ENCODE peak calls at places on chromosome 18, in five cellular contexts. One of them, this sample, is unnamed. For H3K4me1, the result is how much of the 10 kb centered on the place peaks cover.

GRCh38 chr18:23690505-23691068 is 1.3 kb downstream of the LAMA3 start:
- DNase-seq in psoas muscle: no peak
- DNase-seq in right atrium auricular region: no peak
- DNase-seq in hepatocyte: no peak
- DNase-seq in GM23248: no peak
- DNase-seq in this sample: no peak

GRCh38 chr18:670456-670996 is 13.1 kb downstream of the TYMS start:
- DNase-seq in hepatocyte: no peak
- DNase-seq in right atrium auricular region: peak
- DNase-seq in psoas muscle: no peak
- DNase-seq in GM23248: no peak
- DNase-seq in this sample: no peak

GRCh38 chr18:79944126-79944731 is 7.2 kb downstream of the SLC66A2 start:
- DNase-seq in hepatocyte: no peak
- DNase-seq in right atrium auricular region: no peak
- DNase-seq in GM23248: no peak
- DNase-seq in psoas muscle: no peak
- DNase-seq in this sample: peak

GRCh38 chr18:33851546-33852078 is 273.6 kb downstream of the ASXL3 start:
- DNase-seq in right atrium auricular region: no peak
- DNase-seq in GM23248: no peak
- DNase-seq in hepatocyte: no peak
- DNase-seq in psoas muscle: no peak
- DNase-seq in this sample: no peak

GRCh38 chr18:74255022-74255658 is 36.6 kb downstream of the CYB5A start:
- DNase-seq in psoas muscle: no peak
- DNase-seq in right atrium auricular region: no peak
- DNase-seq in GM23248: no peak
- DNase-seq in hepatocyte: no peak
- DNase-seq in this sample: no peak

GRCh38 chr18:74775239-74775638 is 177.6 kb downstream of the ZNF407 start:
- DNase-seq in GM23248: peak
- DNase-seq in psoas muscle: no peak
- DNase-seq in hepatocyte: no peak
- DNase-seq in right atrium auricular region: no peak
- DNase-seq in this sample: no peak

GRCh38 chr18:48161911-48162698 is 231.6 kb upstream of the SMAD2 start:
- DNase-seq in GM23248: no peak
- DNase-seq in psoas muscle: no peak
- DNase-seq in hepatocyte: no peak
- DNase-seq in right atrium auricular region: no peak
- DNase-seq in this sample: no peak

GRCh38 chr18:73861771-73862170 is 285.9 kb downstream of the FBXO15 start:
- DNase-seq in GM23248: no peak
- DNase-seq in hepatocyte: no peak
- DNase-seq in right atrium auricular region: no peak
- DNase-seq in psoas muscle: no peak
- DNase-seq in this sample: no peak

DNA sequence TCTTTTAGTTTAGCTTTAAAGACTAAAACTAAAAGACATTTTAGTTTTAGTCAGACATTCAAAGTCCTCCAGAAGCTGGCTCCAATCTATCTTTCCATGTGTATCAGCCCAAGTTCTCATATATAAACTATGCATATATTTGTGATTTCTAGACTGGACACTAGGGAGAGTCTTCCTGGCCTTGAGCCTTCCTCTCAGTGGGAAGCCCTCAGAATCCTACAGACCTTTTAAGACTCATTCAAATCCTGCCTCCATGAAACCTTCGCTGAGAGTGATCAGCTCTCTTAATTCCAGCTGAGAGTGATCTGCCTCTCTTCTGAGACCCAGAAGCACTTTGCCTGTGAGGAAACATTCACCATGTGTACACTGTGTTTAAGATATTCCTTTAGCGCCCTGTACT is 452.7 kb downstream of the TGIF1 start:
- DNase-seq in right atrium auricular region: no peak
- DNase-seq in GM23248: peak
- DNase-seq in hepatocyte: no peak
- DNase-seq in psoas muscle: no peak
- DNase-seq in this sample: no peak
- H3K27ac ChIP-seq in right atrium auricular region: no peak
- H3K27ac ChIP-seq in GM23248: peak
- H3K27ac ChIP-seq in hepatocyte: no peak
- H3K27ac ChIP-seq in psoas muscle: no peak
- H3K27ac ChIP-seq in this sample: no peak

GRCh38 chr18:46336278-46337205 is 232.4 kb downstream of the HAUS1 start:
- DNase-seq in hepatocyte: no peak
- DNase-seq in psoas muscle: no peak
- DNase-seq in right atrium auricular region: no peak
- DNase-seq in GM23248: no peak
- DNase-seq in this sample: no peak
- H3K4me3 ChIP-seq in hepatocyte: no peak
- H3K4me3 ChIP-seq in psoas muscle: peak
- H3K4me3 ChIP-seq in right atrium auricular region: no peak
- H3K4me3 ChIP-seq in GM23248: no peak
- H3K4me3 ChIP-seq in this sample: no peak

GRCh38 chr18:78771496-78772368 is 207.9 kb upstream of the SALL3 start:
- DNase-seq in GM23248: no peak
- DNase-seq in right atrium auricular region: peak
- DNase-seq in psoas muscle: no peak
- DNase-seq in hepatocyte: no peak
- DNase-seq in this sample: no peak

GRCh38 chr18:78774741-78775141 is 204.9 kb upstream of the SALL3 start:
- DNase-seq in hepatocyte: no peak
- DNase-seq in GM23248: no peak
- DNase-seq in psoas muscle: no peak
- DNase-seq in right atrium auricular region: no peak
- DNase-seq in this sample: no peak

GRCh38 chr18:78772369-78773302 is 207.0 kb upstream of the SALL3 start:
- DNase-seq in GM23248: no peak
- DNase-seq in psoas muscle: no peak
- DNase-seq in right atrium auricular region: peak
- DNase-seq in hepatocyte: no peak
- DNase-seq in this sample: no peak

GRCh38 chr18:78773819-78774218 is 205.8 kb upstream of the SALL3 start:
- DNase-seq in right atrium auricular region: no peak
- DNase-seq in GM23248: no peak
- DNase-seq in psoas muscle: no peak
- DNase-seq in hepatocyte: no peak
- DNase-seq in this sample: no peak

DNA sequence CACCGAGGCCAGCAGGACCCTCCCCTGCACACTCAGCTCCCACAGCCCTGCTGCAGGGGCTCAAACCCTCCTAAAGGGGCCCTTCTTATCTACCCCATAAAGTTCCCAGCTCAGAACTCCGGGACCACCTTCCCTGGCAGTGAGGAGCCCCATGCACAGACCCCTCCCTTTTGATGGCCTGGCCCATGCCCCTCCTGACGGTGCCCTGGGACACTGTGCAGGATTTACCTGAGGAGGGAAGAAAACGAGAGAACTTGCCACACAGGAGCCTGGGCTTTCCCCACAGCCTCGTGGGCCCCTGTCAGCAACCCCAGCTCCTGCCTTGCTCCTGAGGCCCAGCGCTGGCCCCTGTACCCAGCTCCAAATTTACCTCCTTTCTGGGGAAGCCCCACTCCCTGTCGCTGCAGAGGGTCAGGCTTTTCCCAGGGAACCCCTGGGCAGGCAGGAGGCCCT is 206.3 kb upstream of the SALL3 start:
- DNase-seq in hepatocyte: no peak
- DNase-seq in right atrium auricular region: no peak
- DNase-seq in GM23248: no peak
- DNase-seq in psoas muscle: no peak
- DNase-seq in this sample: no peak
- H3K4me1 ChIP-seq in hepatocyte: under half
- H3K4me1 ChIP-seq in right atrium auricular region: under half
- H3K4me1 ChIP-seq in GM23248: under half
- H3K4me1 ChIP-seq in psoas muscle: under half
- H3K4me1 ChIP-seq in this sample: under half

GRCh38 chr18:8661754-8662573 is 43.4 kb upstream of the MTCL1 start:
- DNase-seq in hepatocyte: peak
- DNase-seq in right atrium auricular region: no peak
- DNase-seq in psoas muscle: no peak
- DNase-seq in GM23248: peak
- DNase-seq in this sample: no peak
- H3K27ac ChIP-seq in hepatocyte: no peak
- H3K27ac ChIP-seq in right atrium auricular region: no peak
- H3K27ac ChIP-seq in psoas muscle: no peak
- H3K27ac ChIP-seq in GM23248: no peak
- H3K27ac ChIP-seq in this sample: no peak

GRCh38 chr18:45106331-45106774 is 425.7 kb downstream of the SETBP1 start:
- DNase-seq in psoas muscle: no peak
- DNase-seq in right atrium auricular region: no peak
- DNase-seq in GM23248: peak
- DNase-seq in hepatocyte: no peak
- DNase-seq in this sample: no peak
- H3K4me3 ChIP-seq in psoas muscle: no peak
- H3K4me3 ChIP-seq in right atrium auricular region: no peak
- H3K4me3 ChIP-seq in GM23248: no peak
- H3K4me3 ChIP-seq in hepatocyte: no peak
- H3K4me3 ChIP-seq in this sample: no peak

This sample was measured in aorta.